ENCODE peak calls at places on chromosomes 7 and 10, in seven cellular contexts. C, R, U, D, B, P and N are unnamed samples.

GRCh38 chr10:58807631-58808024 is 295.0 kb downstream of the BICC1 start:
- DNase-seq in U (no peak), B (no peak), D (peak; percentile 53), P (no peak), R (peak; percentile 89), C (no peak), N (no peak)

GRCh38 chr7:87926581-87927461 is 7.2 kb upstream of the ADAM22 start:
- DNase-seq in R (no peak), C (no peak), U (no peak), D (peak; percentile 74), B (peak; percentile 40), P (peak; percentile 42), N (no peak)

GRCh38 chr7:11341285-11341944 is 367.7 kb downstream of the PHF14 start:
- DNase-seq in C (no peak), B (peak; percentile 35), R (peak; percentile 39), U (no peak), P (no peak), D (peak; percentile 17), N (no peak)

GRCh38 chr7:10684606-10685005 is 289.1 kb upstream of the PHF14 start:
- DNase-seq in B (no peak), R (no peak), D (no peak), U (no peak), C (no peak), P (no peak), N (no peak)

GRCh38 chr7:26681819-26682418 is 182.5 kb downstream of the SKAP2 start:
- DNase-seq in P (no peak), C (no peak), U (no peak), B (peak; percentile 33), R (peak; percentile 47), D (peak; percentile 8), N (no peak)

GRCh38 chr10:125022671-125023070 is 80.7 kb downstream of the ZRANB1 start:
- DNase-seq in D (no peak), P (no peak), U (no peak), R (no peak), B (no peak), C (no peak), N (peak; percentile 24)

GRCh38 chr10:89029201-89029600 is 38.6 kb downstream of the FAS start:
- DNase-seq in R (peak; percentile 33), B (no peak), P (no peak), C (no peak), U (no peak), D (no peak), N (no peak)

GRCh38 chr10:75592888-75593643 is 161.6 kb downstream of the LRMDA start:
- DNase-seq in U (no peak), C (no peak), D (no peak), B (no peak), P (no peak), R (no peak), N (no peak)

GRCh38 chr10:43671659-43672555 is 23.2 kb upstream of the ZNF32 start:
- DNase-seq in R (peak; percentile 74), C (peak; percentile 77), D (peak; percentile 63), U (peak; percentile 75), B (peak; percentile 64), P (peak; percentile 55), N (no peak)

GRCh38 chr7:74284781-74285259 is 4.4 kb upstream of the CLIP2 start:
- DNase-seq in U (no peak), P (peak; percentile 91), D (no peak), B (peak; percentile 99), R (no peak), C (no peak), N (no peak)

GRCh38 chr7:27048438-27048837 is 47.4 kb downstream of the HOXA1 start:
- DNase-seq in R (no peak), D (no peak), U (no peak), C (no peak), B (no peak), P (no peak), N (no peak)

GRCh38 chr7:11120675-11121220 is 147.1 kb downstream of the PHF14 start:
- DNase-seq in C (no peak), R (no peak), P (no peak), B (no peak), U (no peak), D (no peak), N (no peak)

GRCh38 chr10:110667620-110668343 is 23.6 kb downstream of the RBM20 start:
- DNase-seq in R (no peak), D (no peak), C (no peak), P (no peak), B (no peak), U (no peak), N (no peak)

GRCh38 chr7:82263880-82264751 is 179.5 kb downstream of the CACNA2D1 start:
- DNase-seq in C (no peak), B (no peak), R (no peak), P (no peak), U (no peak), D (no peak), N (no peak)

GRCh38 chr10:6053816-6054581 is 8.2 kb downstream of the IL2RA start:
- DNase-seq in U (no peak), C (peak; percentile 69), B (peak; percentile 93), P (peak; percentile 57), D (no peak), R (no peak), N (peak; percentile 77)

GRCh38 chr10:69968830-69969229 is 83.8 kb upstream of the MACROH2A2 start:
- DNase-seq in B (no peak), R (no peak), U (no peak), D (no peak), P (no peak), C (no peak), N (no peak)

GRCh38 chr7:43761919-43762318 is 3.4 kb downstream of the BLVRA start:
- DNase-seq in B (no peak), D (no peak), P (peak; percentile 7), U (no peak), R (peak; percentile 40), C (no peak), N (no peak)

GRCh38 chr10:36499696-36500095 is 625.7 kb upstream of the ANKRD30A start:
- DNase-seq in D (peak; percentile 52), U (no peak), R (peak; percentile 12), C (no peak), P (no peak), B (no peak), N (no peak)

GRCh38 chr10:116385994-116386809 is 41.4 kb upstream of the PNLIPRP3 start:
- DNase-seq in D (peak; percentile 23), U (peak; percentile 36), R (peak; percentile 52), P (no peak), B (peak; percentile 9), C (no peak), N (no peak)

GRCh38 chr7:147670759-147671158 is 919.8 kb upstream of the C7orf33 start:
- DNase-seq in R (no peak), C (no peak), B (no peak), D (no peak), P (no peak), U (no peak), N (no peak)

GRCh38 chr7:44264221-44264956 is 61.0 kb downstream of the CAMK2B start:
- DNase-seq in R (no peak), C (no peak), P (no peak), D (no peak), B (peak; percentile 16), U (no peak), N (no peak)

GRCh38 chr10:103433858-103434257 is 18.3 kb downstream of the CALHM2 start:
- DNase-seq in U (no peak), R (no peak), C (no peak), P (no peak), B (no peak), D (peak; percentile 10), N (peak; percentile 83)

GRCh38 chr10:79398642-79399041 is 46.8 kb downstream of the ZCCHC24 start:
- DNase-seq in U (no peak), P (no peak), C (no peak), D (no peak), B (no peak), R (no peak), N (no peak)
- H3K4me1 ChIP-seq in U (peaks cover 22% of the 10 kb centered on the region), P (peaks cover 3% of the 10 kb centered on the region), C (peaks cover 10% of the 10 kb centered on the region), D (peaks cover 56% of the 10 kb centered on the region), B (peaks cover 2% of the 10 kb centered on the region), R (peaks cover 68% of the 10 kb centered on the region), N (peaks cover 87% of the 10 kb centered on the region)

GRCh38 chr10:78454123-78454645 is 420.5 kb downstream of the RPS24 start:
- DNase-seq in P (no peak), U (no peak), C (no peak), D (peak; percentile 45), B (no peak), R (peak; percentile 22), N (no peak)
- H3K4me1 ChIP-seq in P (no peaks in the 10 kb centered on the region), U (peaks cover 11% of the 10 kb centered on the region), C (peaks cover 21% of the 10 kb centered on the region), D (peaks cover 7% of the 10 kb centered on the region), B (no peaks in the 10 kb centered on the region), R (peaks cover 15% of the 10 kb centered on the region), N (peaks cover 5% of the 10 kb centered on the region)

GRCh38 chr10:129005080-129005479 is 462.0 kb upstream of the MGMT start:
- DNase-seq in D (no peak), R (no peak), B (no peak), P (no peak), C (no peak), U (no peak), N (no peak)

GRCh38 chr10:129005804-129006203 is 461.2 kb upstream of the MGMT start:
- DNase-seq in B (no peak), U (no peak), D (no peak), P (no peak), C (no peak), R (no peak), N (no peak)
- H3K4me1 ChIP-seq in B (no peaks in the 10 kb centered on the region), U (peaks cover 3% of the 10 kb centered on the region), D (no peaks in the 10 kb centered on the region), P (no peaks in the 10 kb centered on the region), C (no peaks in the 10 kb centered on the region), R (no peaks in the 10 kb centered on the region), N (no peaks in the 10 kb centered on the region)

GRCh38 chr10:48656241-48656921 is 28.3 kb upstream of the WDFY4 start:
- DNase-seq in B (peak; percentile 73), U (peak; percentile 84), R (peak; percentile 94), P (peak; percentile 89), D (peak; percentile 84), C (peak; percentile 93), N (peak; percentile 96)

GRCh38 chr10:48656928-48657327 is 27.7 kb upstream of the WDFY4 start:
- DNase-seq in P (no peak), C (no peak), D (no peak), R (no peak), U (no peak), B (no peak), N (no peak)

GRCh38 chr10:48659790-48660189 is 24.9 kb upstream of the WDFY4 start:
- DNase-seq in D (no peak), R (peak; percentile 34), U (no peak), P (no peak), C (no peak), B (no peak), N (no peak)

GRCh38 chr10:48658889-48659269 is 25.8 kb upstream of the WDFY4 start:
- DNase-seq in R (no peak), C (no peak), P (no peak), B (no peak), U (no peak), D (no peak), N (no peak)

DNA sequence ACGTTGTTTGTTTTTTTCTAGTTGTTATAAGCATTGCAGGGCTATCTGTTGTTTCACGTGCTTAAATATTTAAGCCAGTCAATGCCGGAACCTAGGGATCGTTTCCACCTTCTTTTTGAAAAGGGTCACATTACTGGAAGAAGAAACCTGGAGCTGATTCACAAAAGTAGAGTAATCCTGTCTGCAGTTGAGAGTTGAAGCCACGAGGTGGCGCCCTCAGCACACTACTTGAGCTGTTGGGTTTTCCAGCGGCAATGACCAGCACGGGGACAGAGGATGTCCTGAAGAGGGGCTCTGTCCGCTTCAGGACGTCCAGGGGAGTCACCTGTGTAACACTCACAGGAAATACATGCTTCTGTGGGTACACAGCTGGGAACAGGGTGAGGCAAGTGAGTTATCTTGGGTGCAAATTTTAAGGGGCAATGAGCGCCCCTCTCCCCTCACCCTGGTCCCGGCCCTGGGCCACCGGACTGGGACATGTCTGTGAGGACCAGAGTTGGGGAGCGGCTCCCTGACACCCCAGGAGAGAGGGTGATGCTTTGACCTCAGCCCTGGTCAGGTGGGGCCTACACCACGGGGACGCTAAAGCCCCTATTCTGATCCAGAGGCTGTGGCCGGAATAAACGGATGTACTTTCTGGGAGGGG is 26.3 kb upstream of the WDFY4 start:
- DNase-seq in C (peak; percentile 81), P (peak; percentile 76), U (peak; percentile 84), R (peak; percentile 77), B (peak; percentile 62), D (peak; percentile 36), N (peak; percentile 85)
- H3K4me1 ChIP-seq in C (peaks cover 15% of the 10 kb centered on the region), P (no peaks in the 10 kb centered on the region), U (peaks cover 5% of the 10 kb centered on the region), R (peaks cover 11% of the 10 kb centered on the region), B (no peaks in the 10 kb centered on the region), D (peaks cover 4% of the 10 kb centered on the region), N (peaks cover 17% of the 10 kb centered on the region)